ENCODE peak calls at places on chromosomes 11 and 22, in ten cellular contexts. F is SHP77 treated with DMSO at 0.1 percent for 48 hours; N is activated CD8-positive, alpha-beta memory T cell treated with anti-CD3 and anti-CD28 coated beads, Interleukin-2, amount 50 U/mL, for 4 hours; H is left cardiac atrium; S is posterior cingulate gyrus; R is nephron progenitor cell; X is tibial nerve; O is ACHN; W is astrocyte of the spinal cord; Z is AG04449. I is an unnamed sample.

GRCh38 chr11:91904792-91905785 is 319.5 kb upstream of the FAT3 start:
- DNase-seq in H (no peak), W (no peak), F (no peak), O (no peak), S (no peak), Z (no peak), N (no peak), R (no peak), X (no peak), I (no peak)

GRCh38 chr11:62850911-62851806 is 11.8 kb upstream of the WDR74 start:
- DNase-seq in Z (no peak), N (no peak), X (no peak), H (no peak), W (no peak), S (no peak), F (no peak), R (no peak), O (peak; percentile 27), I (no peak)

GRCh38 chr11:102513869-102514268 is 16.7 kb downstream of the MMP7 start:
- DNase-seq in H (no peak), O (no peak), F (no peak), W (no peak), Z (no peak), X (peak; percentile 69), R (no peak), S (no peak), N (no peak), I (peak; percentile 63)

GRCh38 chr22:46057762-46058420 is 80.9 kb upstream of the WNT7B start:
- DNase-seq in X (peak; percentile 78), S (peak; percentile 10), N (no peak), R (no peak), F (peak; percentile 72), W (peak; percentile 65), O (no peak), Z (no peak), H (peak; percentile 31), I (peak; percentile 50)

GRCh38 chr11:9573775-9574555 is 495 bp downstream of the WEE1 start:
- DNase-seq in W (no peak), O (no peak), F (no peak), X (no peak), N (peak; percentile 18), H (peak; percentile 40), S (no peak), R (peak; percentile 58), Z (no peak), I (peak; percentile 48)

GRCh38 chr11:118908931-118909618 is 16.7 kb downstream of the BCL9L start:
- DNase-seq in Z (no peak), X (peak; percentile 83), S (peak; percentile 57), W (peak; percentile 95), H (peak; percentile 81), O (peak; percentile 61), F (peak; percentile 19), N (no peak), R (peak; percentile 86), I (peak; percentile 54)

GRCh38 chr22:46148885-46149492 is 1.3 kb upstream of the PPARA start:
- DNase-seq in W (no peak), O (no peak), R (no peak), Z (no peak), F (no peak), N (no peak), H (no peak), X (peak; percentile 20), S (no peak), I (peak; percentile 54)

GRCh38 chr11:57097149-57097548 is 84.6 kb upstream of the LRRC55 start:
- DNase-seq in O (no peak), X (no peak), S (no peak), R (no peak), H (no peak), N (no peak), Z (no peak), W (no peak), F (no peak), I (no peak)

GRCh38 chr22:37566903-37567798 is 6.9 kb downstream of the CDC42EP1 start:
- DNase-seq in S (peak; percentile 55), X (peak; percentile 79), N (peak; percentile 91), O (peak; percentile 60), H (peak; percentile 81), Z (no peak), W (peak; percentile 62), F (peak; percentile 12), R (peak; percentile 88), I (peak; percentile 92)

GRCh38 chr22:39207141-39208012 is 37.4 kb downstream of the PDGFB start:
- DNase-seq in N (no peak), X (no peak), H (peak; percentile 16), O (no peak), W (peak; percentile 35), F (no peak), R (no peak), Z (no peak), S (no peak), I (no peak)

GRCh38 chr11:115462004-115462541 is 42.1 kb downstream of the CADM1 start:
- DNase-seq in R (no peak), F (no peak), O (peak; percentile 54), Z (no peak), H (peak; percentile 18), N (no peak), W (no peak), S (no peak), X (no peak), I (no peak)

GRCh38 chr11:42923651-42924050 is 388.1 kb upstream of the API5 start:
- DNase-seq in R (no peak), X (no peak), O (no peak), Z (no peak), F (no peak), N (no peak), S (no peak), W (no peak), H (no peak), I (no peak)

GRCh38 chr11:61048368-61049065 is 53.8 kb upstream of the CD5 start:
- DNase-seq in S (no peak), N (no peak), W (no peak), O (no peak), Z (no peak), R (no peak), F (no peak), H (no peak), X (no peak), I (no peak)

GRCh38 chr11:105298174-105298573 is 158.6 kb upstream of the CARD18 start:
- DNase-seq in H (no peak), O (no peak), Z (no peak), X (no peak), S (no peak), N (no peak), W (no peak), R (no peak), F (no peak), I (no peak)

GRCh38 chr11:88523362-88524028 is 186.0 kb upstream of the CTSC start:
- DNase-seq in F (no peak), H (no peak), W (no peak), O (no peak), R (no peak), S (no peak), N (no peak), Z (no peak), X (no peak), I (no peak)

GRCh38 chr11:109522116-109522755 is 100.2 kb downstream of the C11orf87 start:
- DNase-seq in F (no peak), R (no peak), Z (no peak), S (no peak), W (no peak), O (no peak), N (no peak), H (no peak), X (no peak), I (no peak)

GRCh38 chr11:72580648-72580950 is 93.6 kb downstream of the PDE2A start:
- DNase-seq in N (peak; percentile 4), W (no peak), S (no peak), O (no peak), Z (no peak), H (no peak), F (no peak), X (no peak), R (no peak), I (no peak)

GRCh38 chr11:65400295-65401072 is 14.0 kb downstream of the FRMD8 start:
- DNase-seq in O (no peak), N (no peak), S (no peak), H (no peak), F (no peak), Z (no peak), R (no peak), X (no peak), W (no peak), I (no peak)

GRCh38 chr22:45163074-45163416 is 680 bp upstream of the NUP50 start:
- DNase-seq in N (no peak), H (peak; percentile 32), W (peak; percentile 46), O (peak; percentile 32), X (no peak), Z (no peak), R (peak; percentile 34), F (no peak), S (no peak), I (no peak)

GRCh38 chr11:73228268-73229134 is 10.4 kb downstream of the P2RY2 start:
- DNase-seq in S (no peak), W (no peak), N (no peak), R (peak; percentile 11), O (no peak), X (no peak), F (no peak), H (no peak), Z (no peak), I (no peak)

GRCh38 chr22:42022162-42022847 is 23.7 kb downstream of the WBP2NL start:
- DNase-seq in O (no peak), W (no peak), F (no peak), S (no peak), H (no peak), N (no peak), Z (no peak), X (no peak), R (no peak), I (no peak)

GRCh38 chr11:118530180-118530682 is 761 bp upstream of the TMEM25 start:
- DNase-seq in W (peak; percentile 6), H (no peak), Z (no peak), S (no peak), X (no peak), F (peak; percentile 28), R (no peak), N (no peak), O (no peak), I (no peak)

GRCh38 chr11:1892116-1892515 is 421 bp upstream of the PRR33 start:
- DNase-seq in W (no peak), F (no peak), Z (no peak), X (no peak), S (no peak), R (no peak), O (no peak), H (no peak), N (no peak), I (peak; percentile 35)

GRCh38 chr11:78790784-78791183 is 216.1 kb upstream of the NARS2 start:
- DNase-seq in N (no peak), Z (no peak), X (no peak), O (no peak), R (no peak), W (no peak), F (no peak), S (no peak), H (no peak), I (no peak)

GRCh38 chr11:132962026-132962425 is 570.3 kb downstream of the OPCML start:
- DNase-seq in W (peak; percentile 64), Z (peak; percentile 53), R (no peak), N (no peak), H (no peak), O (no peak), X (no peak), S (peak; percentile 54), F (no peak), I (no peak)

GRCh38 chr22:21845558-21846452 is 21.6 kb downstream of the MAPK1 start:
- DNase-seq in S (no peak), H (no peak), X (no peak), W (no peak), O (no peak), Z (no peak), R (no peak), F (no peak), N (no peak), I (no peak)

GRCh38 chr22:29635734-29636357 is 32.4 kb downstream of the NF2 start:
- DNase-seq in W (peak; percentile 72), R (peak; percentile 12), F (peak; percentile 21), O (peak; percentile 67), S (no peak), H (no peak), N (no peak), Z (no peak), X (no peak), I (no peak)

GRCh38 chr22:19691721-19692341 is 22.5 kb upstream of the SEPTIN5 start:
- DNase-seq in R (peak; percentile 37), X (no peak), H (no peak), F (no peak), O (peak; percentile 60), W (peak; percentile 74), N (no peak), S (no peak), Z (no peak), I (no peak)

I was measured in right lobe of liver.